ENCODE peak calls at places on chromosomes 5 and 9, in nine cellular contexts. One of them, this sample, is unnamed.

GRCh38 chr9:16830806-16831205 is 39.7 kb downstream of the BNC2 start:
- DNase-seq in mucosa of gallbladder: no peak
- DNase-seq in GM19239: no peak
- DNase-seq in activated effector memory CD4-positive, alpha-beta T cell treated with anti-CD3 and anti-CD28 coated beads, Interleukin-2, amount 50 U/mL, for 16 hours: no peak
- DNase-seq in stimulated activated CD4-positive, alpha-beta T cell treated with anti-CD3 and anti-CD28 coated beads, Interleukin-4, amount 100 ng/mL, for 1 hour: no peak
- DNase-seq in aorta: no peak
- DNase-seq in iris pigment epithelial cell: no peak
- DNase-seq in heart right ventricle: no peak
- DNase-seq in T follicular helper cell: no peak
- DNase-seq in this sample: no peak

GRCh38 chr9:88571417-88571816 is 36.4 kb downstream of the NXNL2 start:
- DNase-seq in mucosa of gallbladder: no peak
- DNase-seq in GM19239: no peak
- DNase-seq in activated effector memory CD4-positive, alpha-beta T cell treated with anti-CD3 and anti-CD28 coated beads, Interleukin-2, amount 50 U/mL, for 16 hours: no peak
- DNase-seq in stimulated activated CD4-positive, alpha-beta T cell treated with anti-CD3 and anti-CD28 coated beads, Interleukin-4, amount 100 ng/mL, for 1 hour: no peak
- DNase-seq in aorta: no peak
- DNase-seq in iris pigment epithelial cell: no peak
- DNase-seq in heart right ventricle: no peak
- DNase-seq in T follicular helper cell: no peak
- DNase-seq in this sample: no peak

GRCh38 chr5:129246088-129246487 is 151.5 kb downstream of the ISOC1 start:
- DNase-seq in mucosa of gallbladder: no peak
- DNase-seq in GM19239: no peak
- DNase-seq in activated effector memory CD4-positive, alpha-beta T cell treated with anti-CD3 and anti-CD28 coated beads, Interleukin-2, amount 50 U/mL, for 16 hours: no peak
- DNase-seq in stimulated activated CD4-positive, alpha-beta T cell treated with anti-CD3 and anti-CD28 coated beads, Interleukin-4, amount 100 ng/mL, for 1 hour: no peak
- DNase-seq in aorta: no peak
- DNase-seq in iris pigment epithelial cell: peak
- DNase-seq in heart right ventricle: no peak
- DNase-seq in T follicular helper cell: no peak
- DNase-seq in this sample: no peak

GRCh38 chr5:74464512-74465209 is 175.9 kb downstream of the ENC1 start:
- DNase-seq in mucosa of gallbladder: no peak
- DNase-seq in GM19239: no peak
- DNase-seq in activated effector memory CD4-positive, alpha-beta T cell treated with anti-CD3 and anti-CD28 coated beads, Interleukin-2, amount 50 U/mL, for 16 hours: no peak
- DNase-seq in stimulated activated CD4-positive, alpha-beta T cell treated with anti-CD3 and anti-CD28 coated beads, Interleukin-4, amount 100 ng/mL, for 1 hour: no peak
- DNase-seq in aorta: no peak
- DNase-seq in iris pigment epithelial cell: peak
- DNase-seq in heart right ventricle: no peak
- DNase-seq in T follicular helper cell: no peak
- DNase-seq in this sample: peak

GRCh38 chr5:148387325-148387724 is 3.6 kb downstream of the FBXO38 start:
- DNase-seq in mucosa of gallbladder: no peak
- DNase-seq in GM19239: no peak
- DNase-seq in activated effector memory CD4-positive, alpha-beta T cell treated with anti-CD3 and anti-CD28 coated beads, Interleukin-2, amount 50 U/mL, for 16 hours: no peak
- DNase-seq in stimulated activated CD4-positive, alpha-beta T cell treated with anti-CD3 and anti-CD28 coated beads, Interleukin-4, amount 100 ng/mL, for 1 hour: no peak
- DNase-seq in aorta: no peak
- DNase-seq in iris pigment epithelial cell: peak
- DNase-seq in heart right ventricle: no peak
- DNase-seq in T follicular helper cell: no peak
- DNase-seq in this sample: peak

GRCh38 chr5:71905804-71906711 is 187.0 kb downstream of the CARTPT start:
- DNase-seq in mucosa of gallbladder: no peak
- DNase-seq in GM19239: no peak
- DNase-seq in activated effector memory CD4-positive, alpha-beta T cell treated with anti-CD3 and anti-CD28 coated beads, Interleukin-2, amount 50 U/mL, for 16 hours: no peak
- DNase-seq in stimulated activated CD4-positive, alpha-beta T cell treated with anti-CD3 and anti-CD28 coated beads, Interleukin-4, amount 100 ng/mL, for 1 hour: no peak
- DNase-seq in aorta: no peak
- DNase-seq in iris pigment epithelial cell: no peak
- DNase-seq in heart right ventricle: no peak
- DNase-seq in T follicular helper cell: no peak
- DNase-seq in this sample: peak

GRCh38 chr5:155822177-155822576 is 504.8 kb upstream of the SGCD start:
- DNase-seq in mucosa of gallbladder: no peak
- DNase-seq in GM19239: no peak
- DNase-seq in activated effector memory CD4-positive, alpha-beta T cell treated with anti-CD3 and anti-CD28 coated beads, Interleukin-2, amount 50 U/mL, for 16 hours: no peak
- DNase-seq in stimulated activated CD4-positive, alpha-beta T cell treated with anti-CD3 and anti-CD28 coated beads, Interleukin-4, amount 100 ng/mL, for 1 hour: no peak
- DNase-seq in aorta: no peak
- DNase-seq in iris pigment epithelial cell: no peak
- DNase-seq in heart right ventricle: no peak
- DNase-seq in T follicular helper cell: no peak
- DNase-seq in this sample: no peak

GRCh38 chr5:6830643-6831239 is 117.5 kb downstream of the TENT4A start:
- DNase-seq in mucosa of gallbladder: no peak
- DNase-seq in GM19239: no peak
- DNase-seq in activated effector memory CD4-positive, alpha-beta T cell treated with anti-CD3 and anti-CD28 coated beads, Interleukin-2, amount 50 U/mL, for 16 hours: no peak
- DNase-seq in stimulated activated CD4-positive, alpha-beta T cell treated with anti-CD3 and anti-CD28 coated beads, Interleukin-4, amount 100 ng/mL, for 1 hour: no peak
- DNase-seq in aorta: no peak
- DNase-seq in iris pigment epithelial cell: no peak
- DNase-seq in heart right ventricle: no peak
- DNase-seq in T follicular helper cell: no peak
- DNase-seq in this sample: no peak

GRCh38 chr5:149227168-149227826 is 44.4 kb upstream of the AFAP1L1 start:
- DNase-seq in mucosa of gallbladder: no peak
- DNase-seq in GM19239: no peak
- DNase-seq in activated effector memory CD4-positive, alpha-beta T cell treated with anti-CD3 and anti-CD28 coated beads, Interleukin-2, amount 50 U/mL, for 16 hours: no peak
- DNase-seq in stimulated activated CD4-positive, alpha-beta T cell treated with anti-CD3 and anti-CD28 coated beads, Interleukin-4, amount 100 ng/mL, for 1 hour: no peak
- DNase-seq in aorta: no peak
- DNase-seq in iris pigment epithelial cell: peak
- DNase-seq in heart right ventricle: no peak
- DNase-seq in T follicular helper cell: no peak
- DNase-seq in this sample: no peak

GRCh38 chr5:81506900-81507588 is 113.1 kb upstream of the ACOT12 start:
- DNase-seq in mucosa of gallbladder: peak
- DNase-seq in GM19239: peak
- DNase-seq in activated effector memory CD4-positive, alpha-beta T cell treated with anti-CD3 and anti-CD28 coated beads, Interleukin-2, amount 50 U/mL, for 16 hours: no peak
- DNase-seq in stimulated activated CD4-positive, alpha-beta T cell treated with anti-CD3 and anti-CD28 coated beads, Interleukin-4, amount 100 ng/mL, for 1 hour: no peak
- DNase-seq in aorta: no peak
- DNase-seq in iris pigment epithelial cell: peak
- DNase-seq in heart right ventricle: no peak
- DNase-seq in T follicular helper cell: no peak
- DNase-seq in this sample: peak

GRCh38 chr5:167642779-167643517 is 648.5 kb upstream of the WWC1 start:
- DNase-seq in mucosa of gallbladder: no peak
- DNase-seq in GM19239: no peak
- DNase-seq in activated effector memory CD4-positive, alpha-beta T cell treated with anti-CD3 and anti-CD28 coated beads, Interleukin-2, amount 50 U/mL, for 16 hours: no peak
- DNase-seq in stimulated activated CD4-positive, alpha-beta T cell treated with anti-CD3 and anti-CD28 coated beads, Interleukin-4, amount 100 ng/mL, for 1 hour: no peak
- DNase-seq in aorta: no peak
- DNase-seq in iris pigment epithelial cell: peak
- DNase-seq in heart right ventricle: no peak
- DNase-seq in T follicular helper cell: no peak
- DNase-seq in this sample: peak

GRCh38 chr5:1666812-1667588 is 132.6 kb downstream of the MRPL36 start:
- DNase-seq in mucosa of gallbladder: no peak
- DNase-seq in GM19239: peak
- DNase-seq in activated effector memory CD4-positive, alpha-beta T cell treated with anti-CD3 and anti-CD28 coated beads, Interleukin-2, amount 50 U/mL, for 16 hours: peak
- DNase-seq in stimulated activated CD4-positive, alpha-beta T cell treated with anti-CD3 and anti-CD28 coated beads, Interleukin-4, amount 100 ng/mL, for 1 hour: peak
- DNase-seq in aorta: peak
- DNase-seq in iris pigment epithelial cell: no peak
- DNase-seq in heart right ventricle: peak
- DNase-seq in T follicular helper cell: peak
- DNase-seq in this sample: no peak

GRCh38 chr5:96582343-96582742 is 79.8 kb upstream of the CAST start:
- DNase-seq in mucosa of gallbladder: no peak
- DNase-seq in GM19239: no peak
- DNase-seq in activated effector memory CD4-positive, alpha-beta T cell treated with anti-CD3 and anti-CD28 coated beads, Interleukin-2, amount 50 U/mL, for 16 hours: no peak
- DNase-seq in stimulated activated CD4-positive, alpha-beta T cell treated with anti-CD3 and anti-CD28 coated beads, Interleukin-4, amount 100 ng/mL, for 1 hour: no peak
- DNase-seq in aorta: no peak
- DNase-seq in iris pigment epithelial cell: no peak
- DNase-seq in heart right ventricle: no peak
- DNase-seq in T follicular helper cell: no peak
- DNase-seq in this sample: peak

GRCh38 chr5:1527533-1528205 is 3.9 kb upstream of the LPCAT1 start:
- DNase-seq in mucosa of gallbladder: no peak
- DNase-seq in GM19239: no peak
- DNase-seq in activated effector memory CD4-positive, alpha-beta T cell treated with anti-CD3 and anti-CD28 coated beads, Interleukin-2, amount 50 U/mL, for 16 hours: peak
- DNase-seq in stimulated activated CD4-positive, alpha-beta T cell treated with anti-CD3 and anti-CD28 coated beads, Interleukin-4, amount 100 ng/mL, for 1 hour: no peak
- DNase-seq in aorta: peak
- DNase-seq in iris pigment epithelial cell: no peak
- DNase-seq in heart right ventricle: no peak
- DNase-seq in T follicular helper cell: no peak
- DNase-seq in this sample: no peak

GRCh38 chr9:127438394-127438793 is 12.8 kb downstream of the RPL12 start:
- DNase-seq in mucosa of gallbladder: no peak
- DNase-seq in GM19239: no peak
- DNase-seq in activated effector memory CD4-positive, alpha-beta T cell treated with anti-CD3 and anti-CD28 coated beads, Interleukin-2, amount 50 U/mL, for 16 hours: no peak
- DNase-seq in stimulated activated CD4-positive, alpha-beta T cell treated with anti-CD3 and anti-CD28 coated beads, Interleukin-4, amount 100 ng/mL, for 1 hour: no peak
- DNase-seq in aorta: no peak
- DNase-seq in iris pigment epithelial cell: no peak
- DNase-seq in heart right ventricle: no peak
- DNase-seq in T follicular helper cell: no peak
- DNase-seq in this sample: no peak

GRCh38 chr9:114678130-114678529 is 3.9 kb downstream of the TEX48 start:
- DNase-seq in mucosa of gallbladder: no peak
- DNase-seq in GM19239: no peak
- DNase-seq in activated effector memory CD4-positive, alpha-beta T cell treated with anti-CD3 and anti-CD28 coated beads, Interleukin-2, amount 50 U/mL, for 16 hours: no peak
- DNase-seq in stimulated activated CD4-positive, alpha-beta T cell treated with anti-CD3 and anti-CD28 coated beads, Interleukin-4, amount 100 ng/mL, for 1 hour: no peak
- DNase-seq in aorta: no peak
- DNase-seq in iris pigment epithelial cell: no peak
- DNase-seq in heart right ventricle: no peak
- DNase-seq in T follicular helper cell: no peak
- DNase-seq in this sample: no peak

GRCh38 chr9:4297151-4297794 is 2.6 kb downstream of the GLIS3 start:
- DNase-seq in mucosa of gallbladder: peak
- DNase-seq in GM19239: peak
- DNase-seq in activated effector memory CD4-positive, alpha-beta T cell treated with anti-CD3 and anti-CD28 coated beads, Interleukin-2, amount 50 U/mL, for 16 hours: peak
- DNase-seq in stimulated activated CD4-positive, alpha-beta T cell treated with anti-CD3 and anti-CD28 coated beads, Interleukin-4, amount 100 ng/mL, for 1 hour: peak
- DNase-seq in aorta: peak
- DNase-seq in iris pigment epithelial cell: peak
- DNase-seq in heart right ventricle: peak
- DNase-seq in T follicular helper cell: no peak
- DNase-seq in this sample: peak

GRCh38 chr9:7980691-7981289 is 181.2 kb upstream of the DMAC1 start:
- DNase-seq in mucosa of gallbladder: no peak
- DNase-seq in GM19239: no peak
- DNase-seq in activated effector memory CD4-positive, alpha-beta T cell treated with anti-CD3 and anti-CD28 coated beads, Interleukin-2, amount 50 U/mL, for 16 hours: no peak
- DNase-seq in stimulated activated CD4-positive, alpha-beta T cell treated with anti-CD3 and anti-CD28 coated beads, Interleukin-4, amount 100 ng/mL, for 1 hour: no peak
- DNase-seq in aorta: no peak
- DNase-seq in iris pigment epithelial cell: no peak
- DNase-seq in heart right ventricle: no peak
- DNase-seq in T follicular helper cell: no peak
- DNase-seq in this sample: no peak

GRCh38 chr5:159286420-159287035 is 23.4 kb downstream of the UBLCP1 start:
- DNase-seq in mucosa of gallbladder: no peak
- DNase-seq in GM19239: no peak
- DNase-seq in activated effector memory CD4-positive, alpha-beta T cell treated with anti-CD3 and anti-CD28 coated beads, Interleukin-2, amount 50 U/mL, for 16 hours: no peak
- DNase-seq in stimulated activated CD4-positive, alpha-beta T cell treated with anti-CD3 and anti-CD28 coated beads, Interleukin-4, amount 100 ng/mL, for 1 hour: no peak
- DNase-seq in aorta: no peak
- DNase-seq in iris pigment epithelial cell: peak
- DNase-seq in heart right ventricle: no peak
- DNase-seq in T follicular helper cell: no peak
- DNase-seq in this sample: peak

GRCh38 chr5:75337366-75338021 is 474 bp downstream of the HMGCR start:
- DNase-seq in mucosa of gallbladder: no peak
- DNase-seq in GM19239: no peak
- DNase-seq in activated effector memory CD4-positive, alpha-beta T cell treated with anti-CD3 and anti-CD28 coated beads, Interleukin-2, amount 50 U/mL, for 16 hours: peak
- DNase-seq in stimulated activated CD4-positive, alpha-beta T cell treated with anti-CD3 and anti-CD28 coated beads, Interleukin-4, amount 100 ng/mL, for 1 hour: peak
- DNase-seq in aorta: peak
- DNase-seq in iris pigment epithelial cell: peak
- DNase-seq in heart right ventricle: no peak
- DNase-seq in T follicular helper cell: no peak
- DNase-seq in this sample: peak

GRCh38 chr9:110255417-110256141 is 728 bp downstream of the TXN start:
- DNase-seq in mucosa of gallbladder: peak
- DNase-seq in GM19239: no peak
- DNase-seq in activated effector memory CD4-positive, alpha-beta T cell treated with anti-CD3 and anti-CD28 coated beads, Interleukin-2, amount 50 U/mL, for 16 hours: peak
- DNase-seq in stimulated activated CD4-positive, alpha-beta T cell treated with anti-CD3 and anti-CD28 coated beads, Interleukin-4, amount 100 ng/mL, for 1 hour: peak
- DNase-seq in aorta: peak
- DNase-seq in iris pigment epithelial cell: peak
- DNase-seq in heart right ventricle: peak
- DNase-seq in T follicular helper cell: no peak
- DNase-seq in this sample: peak

GRCh38 chr5:151892393-151892792 is 32.3 kb downstream of the GLRA1 start:
- DNase-seq in mucosa of gallbladder: no peak
- DNase-seq in GM19239: no peak
- DNase-seq in activated effector memory CD4-positive, alpha-beta T cell treated with anti-CD3 and anti-CD28 coated beads, Interleukin-2, amount 50 U/mL, for 16 hours: no peak
- DNase-seq in stimulated activated CD4-positive, alpha-beta T cell treated with anti-CD3 and anti-CD28 coated beads, Interleukin-4, amount 100 ng/mL, for 1 hour: no peak
- DNase-seq in aorta: no peak
- DNase-seq in iris pigment epithelial cell: no peak
- DNase-seq in heart right ventricle: no peak
- DNase-seq in T follicular helper cell: no peak
- DNase-seq in this sample: no peak

GRCh38 chr5:77008413-77008812 is 21.8 kb upstream of the AGGF1 start:
- DNase-seq in mucosa of gallbladder: no peak
- DNase-seq in GM19239: no peak
- DNase-seq in activated effector memory CD4-positive, alpha-beta T cell treated with anti-CD3 and anti-CD28 coated beads, Interleukin-2, amount 50 U/mL, for 16 hours: no peak
- DNase-seq in stimulated activated CD4-positive, alpha-beta T cell treated with anti-CD3 and anti-CD28 coated beads, Interleukin-4, amount 100 ng/mL, for 1 hour: no peak
- DNase-seq in aorta: no peak
- DNase-seq in iris pigment epithelial cell: no peak
- DNase-seq in heart right ventricle: no peak
- DNase-seq in T follicular helper cell: no peak
- DNase-seq in this sample: no peak

GRCh38 chr9:74499111-74499601 is 2.0 kb downstream of the RORB start:
- DNase-seq in mucosa of gallbladder: peak
- DNase-seq in GM19239: no peak
- DNase-seq in activated effector memory CD4-positive, alpha-beta T cell treated with anti-CD3 and anti-CD28 coated beads, Interleukin-2, amount 50 U/mL, for 16 hours: no peak
- DNase-seq in stimulated activated CD4-positive, alpha-beta T cell treated with anti-CD3 and anti-CD28 coated beads, Interleukin-4, amount 100 ng/mL, for 1 hour: no peak
- DNase-seq in aorta: peak
- DNase-seq in iris pigment epithelial cell: peak
- DNase-seq in heart right ventricle: peak
- DNase-seq in T follicular helper cell: no peak
- DNase-seq in this sample: no peak

GRCh38 chr5:143573568-143574170 is 170.2 kb upstream of the NR3C1 start:
- DNase-seq in mucosa of gallbladder: no peak
- DNase-seq in GM19239: no peak
- DNase-seq in activated effector memory CD4-positive, alpha-beta T cell treated with anti-CD3 and anti-CD28 coated beads, Interleukin-2, amount 50 U/mL, for 16 hours: no peak
- DNase-seq in stimulated activated CD4-positive, alpha-beta T cell treated with anti-CD3 and anti-CD28 coated beads, Interleukin-4, amount 100 ng/mL, for 1 hour: no peak
- DNase-seq in aorta: no peak
- DNase-seq in iris pigment epithelial cell: no peak
- DNase-seq in heart right ventricle: no peak
- DNase-seq in T follicular helper cell: no peak
- DNase-seq in this sample: no peak

GRCh38 chr5:30981576-30981975 is 211.9 kb upstream of the CDH6 start:
- DNase-seq in mucosa of gallbladder: no peak
- DNase-seq in GM19239: no peak
- DNase-seq in activated effector memory CD4-positive, alpha-beta T cell treated with anti-CD3 and anti-CD28 coated beads, Interleukin-2, amount 50 U/mL, for 16 hours: no peak
- DNase-seq in stimulated activated CD4-positive, alpha-beta T cell treated with anti-CD3 and anti-CD28 coated beads, Interleukin-4, amount 100 ng/mL, for 1 hour: no peak
- DNase-seq in aorta: no peak
- DNase-seq in iris pigment epithelial cell: peak
- DNase-seq in heart right ventricle: no peak
- DNase-seq in T follicular helper cell: no peak
- DNase-seq in this sample: peak

GRCh38 chr5:173420108-173420507 is 91.9 kb upstream of the STC2 start:
- DNase-seq in mucosa of gallbladder: peak
- DNase-seq in GM19239: no peak
- DNase-seq in activated effector memory CD4-positive, alpha-beta T cell treated with anti-CD3 and anti-CD28 coated beads, Interleukin-2, amount 50 U/mL, for 16 hours: no peak
- DNase-seq in stimulated activated CD4-positive, alpha-beta T cell treated with anti-CD3 and anti-CD28 coated beads, Interleukin-4, amount 100 ng/mL, for 1 hour: no peak
- DNase-seq in aorta: no peak
- DNase-seq in iris pigment epithelial cell: no peak
- DNase-seq in heart right ventricle: no peak
- DNase-seq in T follicular helper cell: no peak
- DNase-seq in this sample: peak

GRCh38 chr5:79573983-79574890 is 38.0 kb upstream of the TENT2 start:
- DNase-seq in mucosa of gallbladder: no peak
- DNase-seq in GM19239: no peak
- DNase-seq in activated effector memory CD4-positive, alpha-beta T cell treated with anti-CD3 and anti-CD28 coated beads, Interleukin-2, amount 50 U/mL, for 16 hours: no peak
- DNase-seq in stimulated activated CD4-positive, alpha-beta T cell treated with anti-CD3 and anti-CD28 coated beads, Interleukin-4, amount 100 ng/mL, for 1 hour: no peak
- DNase-seq in aorta: no peak
- DNase-seq in iris pigment epithelial cell: no peak
- DNase-seq in heart right ventricle: no peak
- DNase-seq in T follicular helper cell: no peak
- DNase-seq in this sample: no peak

GRCh38 chr5:33441241-33441844 is 578 bp downstream of the TARS1 start:
- DNase-seq in mucosa of gallbladder: no peak
- DNase-seq in GM19239: no peak
- DNase-seq in activated effector memory CD4-positive, alpha-beta T cell treated with anti-CD3 and anti-CD28 coated beads, Interleukin-2, amount 50 U/mL, for 16 hours: peak
- DNase-seq in stimulated activated CD4-positive, alpha-beta T cell treated with anti-CD3 and anti-CD28 coated beads, Interleukin-4, amount 100 ng/mL, for 1 hour: peak
- DNase-seq in aorta: no peak
- DNase-seq in iris pigment epithelial cell: peak
- DNase-seq in heart right ventricle: no peak
- DNase-seq in T follicular helper cell: no peak
- DNase-seq in this sample: peak

GRCh38 chr9:78314953-78315870 is 18.3 kb downstream of the PSAT1 start:
- DNase-seq in mucosa of gallbladder: no peak
- DNase-seq in GM19239: no peak
- DNase-seq in activated effector memory CD4-positive, alpha-beta T cell treated with anti-CD3 and anti-CD28 coated beads, Interleukin-2, amount 50 U/mL, for 16 hours: no peak
- DNase-seq in stimulated activated CD4-positive, alpha-beta T cell treated with anti-CD3 and anti-CD28 coated beads, Interleukin-4, amount 100 ng/mL, for 1 hour: no peak
- DNase-seq in aorta: no peak
- DNase-seq in iris pigment epithelial cell: peak
- DNase-seq in heart right ventricle: no peak
- DNase-seq in T follicular helper cell: no peak
- DNase-seq in this sample: peak

GRCh38 chr5:142652563-142652962 is 33.3 kb downstream of the FGF1 start:
- DNase-seq in mucosa of gallbladder: no peak
- DNase-seq in GM19239: no peak
- DNase-seq in activated effector memory CD4-positive, alpha-beta T cell treated with anti-CD3 and anti-CD28 coated beads, Interleukin-2, amount 50 U/mL, for 16 hours: no peak
- DNase-seq in stimulated activated CD4-positive, alpha-beta T cell treated with anti-CD3 and anti-CD28 coated beads, Interleukin-4, amount 100 ng/mL, for 1 hour: no peak
- DNase-seq in aorta: no peak
- DNase-seq in iris pigment epithelial cell: no peak
- DNase-seq in heart right ventricle: no peak
- DNase-seq in T follicular helper cell: no peak
- DNase-seq in this sample: no peak